ENCODE peak calls at places on chromosomes 7 and 10, in five cellular contexts. One of them, this sample, is unnamed.

GRCh38 chr7:155059703-155060102 is 10.4 kb upstream of the HTR5A start:
- DNase-seq in A549: no peak
- DNase-seq in GM12878: no peak
- DNase-seq in GM23338: no peak
- DNase-seq in K562: no peak
- DNase-seq in this sample: no peak

GRCh38 chr10:71528371-71529202 is 131.9 kb downstream of the CDH23 start:
- DNase-seq in A549: no peak
- DNase-seq in GM12878: no peak
- DNase-seq in GM23338: peak
- DNase-seq in K562: no peak
- DNase-seq in this sample: no peak

GRCh38 chr10:50605280-50606270 is 18.2 kb downstream of the SGMS1 start:
- DNase-seq in A549: peak
- DNase-seq in GM12878: no peak
- DNase-seq in GM23338: no peak
- DNase-seq in K562: no peak
- DNase-seq in this sample: peak

GRCh38 chr10:129386415-129387257 is 80.4 kb upstream of the MGMT start:
- DNase-seq in A549: no peak
- DNase-seq in GM12878: no peak
- DNase-seq in GM23338: no peak
- DNase-seq in K562: no peak
- DNase-seq in this sample: no peak

GRCh38 chr10:124622866-124623536 is 121.2 kb downstream of the FAM53B start:
- DNase-seq in A549: no peak
- DNase-seq in GM12878: no peak
- DNase-seq in GM23338: no peak
- DNase-seq in K562: no peak
- DNase-seq in this sample: no peak

GRCh38 chr7:27873981-27874957 is 134.3 kb downstream of the TAX1BP1 start:
- DNase-seq in A549: no peak
- DNase-seq in GM12878: no peak
- DNase-seq in GM23338: no peak
- DNase-seq in K562: no peak
- DNase-seq in this sample: no peak

GRCh38 chr7:103880201-103880600 is 109.3 kb downstream of the RELN start:
- DNase-seq in A549: no peak
- DNase-seq in GM12878: no peak
- DNase-seq in GM23338: no peak
- DNase-seq in K562: no peak
- DNase-seq in this sample: no peak

GRCh38 chr10:32381165-32381564 is 34.2 kb upstream of the EPC1 start:
- DNase-seq in A549: no peak
- DNase-seq in GM12878: no peak
- DNase-seq in GM23338: no peak
- DNase-seq in K562: no peak
- DNase-seq in this sample: no peak

GRCh38 chr7:114086906-114087651 is 168.3 kb upstream of the PPP1R3A start:
- DNase-seq in A549: peak
- DNase-seq in GM12878: no peak
- DNase-seq in GM23338: peak
- DNase-seq in K562: no peak
- DNase-seq in this sample: no peak

GRCh38 chr10:126734015-126734414 is 63.5 kb upstream of the C10orf90 start:
- DNase-seq in A549: no peak
- DNase-seq in GM12878: no peak
- DNase-seq in GM23338: no peak
- DNase-seq in K562: no peak
- DNase-seq in this sample: no peak

GRCh38 chr7:155227004-155227787 is 70.5 kb upstream of the INSIG1 start:
- DNase-seq in A549: no peak
- DNase-seq in GM12878: no peak
- DNase-seq in GM23338: no peak
- DNase-seq in K562: no peak
- DNase-seq in this sample: no peak

GRCh38 chr10:129277080-129277479 is 190.0 kb upstream of the MGMT start:
- DNase-seq in A549: no peak
- DNase-seq in GM12878: no peak
- DNase-seq in GM23338: no peak
- DNase-seq in K562: no peak
- DNase-seq in this sample: no peak

GRCh38 chr7:157035302-157035701 is 24.8 kb upstream of the MNX1 start:
- DNase-seq in A549: no peak
- DNase-seq in GM12878: no peak
- DNase-seq in GM23338: no peak
- DNase-seq in K562: no peak
- DNase-seq in this sample: no peak

GRCh38 chr10:107059872-107060271 is 104.6 kb downstream of the SORCS1 start:
- DNase-seq in A549: no peak
- DNase-seq in GM12878: no peak
- DNase-seq in GM23338: no peak
- DNase-seq in K562: no peak
- DNase-seq in this sample: no peak

GRCh38 chr10:2660300-2660699 is 407.0 kb upstream of the PFKP start:
- DNase-seq in A549: no peak
- DNase-seq in GM12878: no peak
- DNase-seq in GM23338: peak
- DNase-seq in K562: no peak
- DNase-seq in this sample: no peak

GRCh38 chr10:2658780-2659179 is 408.6 kb upstream of the PFKP start:
- DNase-seq in A549: no peak
- DNase-seq in GM12878: no peak
- DNase-seq in GM23338: no peak
- DNase-seq in K562: no peak
- DNase-seq in this sample: no peak
- TF ChIP-seq JUNB in A549: no peak
- TF ChIP-seq JUNB in GM12878: no peak
- TF ChIP-seq JUNB in GM23338: no peak
- TF ChIP-seq JUNB in K562: no peak
- TF ChIP-seq JUNB in this sample: no peak

GRCh38 chr10:119177708-119178370 is 773 bp downstream of the PRDX3 start:
- DNase-seq in A549: no peak
- DNase-seq in GM12878: no peak
- DNase-seq in GM23338: no peak
- DNase-seq in K562: no peak
- DNase-seq in this sample: peak
- TF ChIP-seq JUNB in A549: no peak
- TF ChIP-seq JUNB in GM12878: peak
- TF ChIP-seq JUNB in GM23338: no peak
- TF ChIP-seq JUNB in K562: no peak
- TF ChIP-seq JUNB in this sample: no peak

DNA sequence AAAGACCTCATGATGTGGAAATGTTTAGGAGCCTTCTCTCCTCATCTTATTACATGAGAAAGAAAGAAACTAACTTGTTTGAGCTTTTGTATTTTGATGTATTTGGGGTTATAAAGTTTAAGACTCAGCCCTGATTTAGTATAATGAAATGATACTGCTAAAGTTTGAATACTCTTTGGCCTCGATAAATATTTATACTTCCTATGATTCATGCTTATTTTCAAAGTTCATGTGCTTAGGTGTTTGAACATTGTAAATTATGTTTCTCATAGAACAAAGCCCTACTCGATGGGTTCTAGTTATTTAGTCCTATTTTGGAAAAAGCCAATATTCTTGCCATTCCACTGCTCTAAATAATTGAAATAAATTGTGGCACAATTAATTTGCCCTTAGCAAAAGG is 303.2 kb downstream of the ZWINT start:
- DNase-seq in A549: no peak
- DNase-seq in GM12878: no peak
- DNase-seq in GM23338: no peak
- DNase-seq in K562: no peak
- DNase-seq in this sample: no peak
- TF ChIP-seq JUNB in A549: no peak
- TF ChIP-seq JUNB in GM12878: no peak
- TF ChIP-seq JUNB in GM23338: no peak
- TF ChIP-seq JUNB in K562: no peak
- TF ChIP-seq JUNB in this sample: no peak

GRCh38 chr10:102628451-102628911 is 15.8 kb upstream of the TRIM8 start:
- DNase-seq in A549: no peak
- DNase-seq in GM12878: no peak
- DNase-seq in GM23338: no peak
- DNase-seq in K562: no peak
- DNase-seq in this sample: no peak

GRCh38 chr10:102626026-102626686 is 18.1 kb upstream of the TRIM8 start:
- DNase-seq in A549: no peak
- DNase-seq in GM12878: no peak
- DNase-seq in GM23338: no peak
- DNase-seq in K562: no peak
- DNase-seq in this sample: no peak

GRCh38 chr10:102627141-102627445 is 17.2 kb upstream of the TRIM8 start:
- DNase-seq in A549: no peak
- DNase-seq in GM12878: no peak
- DNase-seq in GM23338: no peak
- DNase-seq in K562: no peak
- DNase-seq in this sample: no peak

GRCh38 chr10:102629661-102630614 is 14.3 kb upstream of the TRIM8 start:
- DNase-seq in A549: no peak
- DNase-seq in GM12878: no peak
- DNase-seq in GM23338: peak
- DNase-seq in K562: no peak
- DNase-seq in this sample: peak

DNA sequence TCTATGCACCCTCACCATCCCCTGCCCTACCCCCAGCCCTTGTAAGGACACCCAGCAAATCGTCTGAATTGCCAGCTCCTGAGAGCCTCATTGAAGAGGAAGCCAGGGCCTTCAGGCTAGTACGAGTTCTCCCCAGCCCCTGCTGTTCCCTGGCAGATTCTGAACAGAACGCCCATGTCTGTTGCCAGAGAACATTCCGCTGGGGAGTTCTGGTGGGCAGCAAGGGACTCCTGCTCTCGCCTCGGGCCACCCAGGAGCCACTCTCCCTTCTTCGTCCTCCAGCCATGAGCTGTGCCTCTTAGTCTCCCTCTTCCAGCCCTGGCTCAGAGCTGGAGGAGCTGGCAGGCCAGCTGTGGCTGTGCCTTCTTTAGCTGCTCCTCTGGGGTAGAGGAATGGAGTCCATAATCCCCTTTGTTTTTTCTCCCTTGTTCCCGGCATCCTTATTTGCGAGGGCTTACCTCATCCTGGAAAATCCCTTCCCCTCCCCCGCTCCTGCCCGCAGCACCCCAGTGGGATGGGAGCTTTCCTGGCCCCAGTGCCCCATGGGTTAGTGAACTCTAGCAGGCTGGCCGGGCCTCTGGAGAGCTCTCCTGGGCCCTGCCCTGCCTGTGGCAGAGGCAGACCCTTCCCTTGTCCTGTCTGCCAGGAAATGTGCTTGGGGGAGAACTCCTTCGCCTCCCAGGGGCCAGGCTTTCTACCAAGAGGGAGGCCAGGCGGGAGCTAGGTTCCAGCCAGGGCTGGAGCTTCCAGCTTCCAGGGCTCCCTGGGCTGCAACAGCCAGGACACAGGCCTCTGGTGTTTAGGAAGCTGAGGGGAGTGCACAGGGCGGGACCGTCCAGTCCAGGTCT is 16.6 kb upstream of the TRIM8 start:
- DNase-seq in A549: peak
- DNase-seq in GM12878: no peak
- DNase-seq in GM23338: peak
- DNase-seq in K562: no peak
- DNase-seq in this sample: peak
- TF ChIP-seq JUNB in A549: no peak
- TF ChIP-seq JUNB in GM12878: no peak
- TF ChIP-seq JUNB in GM23338: no peak
- TF ChIP-seq JUNB in K562: no peak
- TF ChIP-seq JUNB in this sample: no peak

DNA sequence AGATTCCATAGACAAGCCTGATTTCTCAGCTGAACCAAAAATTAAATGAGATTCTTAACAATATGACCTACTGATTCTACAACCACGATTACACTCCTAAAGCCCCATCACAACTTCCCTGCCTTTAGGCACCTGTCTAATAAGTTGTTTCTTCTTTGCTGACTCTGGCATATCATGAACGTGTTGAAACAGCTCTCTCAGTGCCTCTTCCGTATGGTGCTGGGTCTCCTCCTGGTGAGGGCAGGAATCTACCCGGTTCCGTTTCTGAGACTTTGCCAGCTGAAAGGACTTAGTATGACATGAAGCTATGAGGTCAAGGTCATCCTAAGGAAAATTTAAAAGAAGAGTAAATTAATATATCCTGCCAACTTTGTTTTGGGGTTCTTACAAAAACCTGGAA is 48.6 kb downstream of the ARHGAP19 start:
- DNase-seq in A549: no peak
- DNase-seq in GM12878: no peak
- DNase-seq in GM23338: no peak
- DNase-seq in K562: no peak
- DNase-seq in this sample: no peak
- TF ChIP-seq JUNB in A549: no peak
- TF ChIP-seq JUNB in GM12878: no peak
- TF ChIP-seq JUNB in GM23338: no peak
- TF ChIP-seq JUNB in K562: no peak
- TF ChIP-seq JUNB in this sample: no peak

GRCh38 chr7:83476501-83476900 is 172.4 kb downstream of the SEMA3E start:
- DNase-seq in A549: no peak
- DNase-seq in GM12878: no peak
- DNase-seq in GM23338: no peak
- DNase-seq in K562: no peak
- DNase-seq in this sample: no peak
- TF ChIP-seq JUNB in A549: no peak
- TF ChIP-seq JUNB in GM12878: no peak
- TF ChIP-seq JUNB in GM23338: no peak
- TF ChIP-seq JUNB in K562: no peak
- TF ChIP-seq JUNB in this sample: no peak

DNA sequence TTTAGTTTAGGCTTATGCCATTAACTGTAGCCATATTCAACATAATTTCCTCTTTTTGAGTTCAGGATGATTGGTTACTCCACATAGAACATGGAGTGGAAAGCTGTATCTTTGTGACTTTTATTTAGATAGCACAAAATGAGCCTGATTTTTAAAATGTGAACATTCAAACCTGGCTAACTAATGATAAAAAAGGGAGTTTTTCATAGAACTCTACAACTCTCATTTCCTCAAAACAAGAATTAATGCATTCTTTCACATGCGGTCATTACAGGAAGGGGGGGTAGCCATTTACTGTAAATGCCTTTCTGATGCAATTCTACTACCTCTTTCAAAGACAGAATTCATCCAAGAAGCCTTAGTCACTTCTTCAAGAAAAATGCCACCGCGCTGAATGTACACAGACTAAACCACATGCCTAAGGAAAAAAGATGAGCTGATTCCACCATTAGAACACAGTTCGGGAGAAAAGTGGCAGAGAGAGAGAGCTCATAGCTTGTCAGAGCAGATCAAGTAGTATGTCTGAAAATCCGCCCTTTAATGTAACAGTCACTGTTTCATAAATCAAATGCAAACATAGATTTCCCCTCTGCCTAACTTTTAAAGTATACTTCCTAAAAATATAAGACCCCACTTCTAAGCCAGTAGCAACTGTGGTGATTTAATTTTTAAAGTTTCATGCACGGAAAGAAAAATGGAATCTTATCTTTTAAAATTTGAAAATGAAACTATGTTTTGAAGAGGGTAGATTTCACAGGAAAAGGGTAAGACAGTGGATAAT is 226.4 kb upstream of the KLF14 start:
- DNase-seq in A549: peak
- DNase-seq in GM12878: peak
- DNase-seq in GM23338: no peak
- DNase-seq in K562: no peak
- DNase-seq in this sample: no peak
- TF ChIP-seq JUNB in A549: peak
- TF ChIP-seq JUNB in GM12878: peak
- TF ChIP-seq JUNB in GM23338: no peak
- TF ChIP-seq JUNB in K562: no peak
- TF ChIP-seq JUNB in this sample: no peak

This sample was measured in HepG2.